ENCODE peak calls at places on chromosome 21, in six cellular contexts. V is choroid plexus epithelial cell, D is A549, E is PC-9, B is epithelial cell of esophagus, H is cardiac fibroblast. O is an unnamed sample.

GRCh38 chr21:35511298-35512162 is 462.4 kb upstream of the RUNX1 start:
- DNase-seq in V (peak; percentile 46), H (peak; percentile 35), B (peak; percentile 84), D (no peak), E (peak; percentile 76), O (no peak)

GRCh38 chr21:40886931-40887330 is 40.0 kb upstream of the DSCAM start:
- DNase-seq in B (peak; percentile 91), D (no peak), H (no peak), V (no peak), E (no peak), O (peak; percentile 63)

GRCh38 chr21:16587141-16587570 is 857.4 kb downstream of the USP25 start:
- DNase-seq in B (peak; percentile 90), H (peak; percentile 80), D (peak; percentile 29), E (peak; percentile 83), V (peak; percentile 96), O (peak; percentile 95)

GRCh38 chr21:33811147-33812024 is 104.2 kb downstream of the ATP5PO start:
- DNase-seq in E (no peak), V (no peak), D (no peak), B (no peak), H (no peak), O (no peak)

GRCh38 chr21:28090546-28090945 is 902.1 kb downstream of the LTN1 start:
- DNase-seq in H (no peak), D (no peak), B (no peak), V (no peak), E (no peak), O (no peak)

GRCh38 chr21:25366116-25366515 is 241.2 kb downstream of the MRPL39 start:
- DNase-seq in H (no peak), B (no peak), D (no peak), E (no peak), V (no peak), O (no peak)

GRCh38 chr21:42369821-42370220 is 3.5 kb upstream of the TFF1 start:
- DNase-seq in E (no peak), D (no peak), H (no peak), V (no peak), B (no peak), O (no peak)

GRCh38 chr21:22231013-22231412 is 1232.8 kb downstream of the NCAM2 start:
- DNase-seq in B (no peak), H (no peak), D (no peak), E (no peak), V (no peak), O (peak; percentile 27)

GRCh38 chr21:15645830-15646229 is 84.0 kb upstream of the USP25 start:
- DNase-seq in V (no peak), E (no peak), D (no peak), H (no peak), B (peak; percentile 12), O (no peak)

GRCh38 chr21:42146821-42147220 is 72.1 kb upstream of the ABCG1 start:
- DNase-seq in D (no peak), H (no peak), V (no peak), E (no peak), B (no peak), O (no peak)

GRCh38 chr21:35136106-35136505 is 87.0 kb upstream of the RUNX1 start:
- DNase-seq in D (no peak), E (no peak), B (no peak), V (no peak), H (no peak), O (no peak)

GRCh38 chr21:15669247-15669646 is 60.5 kb upstream of the USP25 start:
- DNase-seq in D (no peak), H (peak; percentile 21), V (peak; percentile 75), E (peak; percentile 37), B (no peak), O (no peak)

GRCh38 chr21:31909153-31909771 is 36.4 kb downstream of the HUNK start:
- DNase-seq in V (no peak), E (no peak), H (peak; percentile 2), B (no peak), D (no peak), O (no peak)

GRCh38 chr21:38909929-38910328 is 104.2 kb downstream of the ETS2 start:
- DNase-seq in B (no peak), E (no peak), D (no peak), H (no peak), V (no peak), O (no peak)

GRCh38 chr21:15058718-15059316 is 6.0 kb downstream of the NRIP1 start:
- DNase-seq in E (no peak), H (peak; percentile 44), B (peak; percentile 38), V (peak; percentile 65), D (peak; percentile 5), O (no peak)

GRCh38 chr21:20999567-21000169 is 1.5 kb downstream of the NCAM2 start:
- DNase-seq in D (no peak), B (peak; percentile 42), V (peak; percentile 76), H (peak; percentile 69), E (no peak), O (peak; percentile 37)

GRCh38 chr21:27168084-27168483 is 201.2 kb upstream of the ADAMTS5 start:
- DNase-seq in D (no peak), V (peak; percentile 28), H (peak; percentile 14), E (no peak), B (peak; percentile 16), O (no peak)

GRCh38 chr21:32240708-32241433 is 38.0 kb downstream of the MIS18A start:
- DNase-seq in E (no peak), V (peak; percentile 20), D (no peak), B (no peak), H (peak; percentile 25), O (peak; percentile 69)

GRCh38 chr21:25964009-25964408 is 206.6 kb downstream of the APP start:
- DNase-seq in V (no peak), E (no peak), H (no peak), B (peak; percentile 80), D (no peak), O (no peak)

GRCh38 chr21:26708223-26708800 is 135.2 kb upstream of the CYYR1 start:
- DNase-seq in B (peak; percentile 23), E (no peak), H (no peak), V (no peak), D (no peak), O (no peak)

GRCh38 chr21:42688841-42689371 is 35.5 kb downstream of the PDE9A start:
- DNase-seq in B (no peak), E (no peak), H (no peak), V (no peak), D (no peak), O (no peak)

GRCh38 chr21:14545906-14546480 is at the start of gene SAMSN1:
- DNase-seq in V (peak; percentile 45), D (no peak), H (peak; percentile 42), B (no peak), E (no peak), O (no peak)

GRCh38 chr21:31731112-31731801 is 661 bp downstream of the SCAF4 start:
- DNase-seq in D (peak; percentile 16), B (no peak), V (peak; percentile 24), H (no peak), E (no peak), O (no peak)

GRCh38 chr21:41685511-41686149 is 81.2 kb downstream of the RIPK4 start:
- DNase-seq in E (no peak), H (no peak), V (no peak), D (no peak), B (no peak), O (no peak)

GRCh38 chr21:16570196-16570595 is 840.4 kb downstream of the USP25 start:
- DNase-seq in B (no peak), V (no peak), D (no peak), E (no peak), H (no peak), O (no peak)

GRCh38 chr21:39911286-39911685 is 44.0 kb downstream of the PCP4 start:
- DNase-seq in V (no peak), B (no peak), E (no peak), D (peak; percentile 2), H (no peak), O (peak; percentile 11)

GRCh38 chr21:32386195-32386870 is 6.5 kb downstream of the URB1 start:
- DNase-seq in D (no peak), V (no peak), B (peak; percentile 95), E (no peak), H (peak; percentile 42), O (peak; percentile 44)

GRCh38 chr21:32278068-32278467 is 781 bp downstream of the MIS18A start:
- DNase-seq in H (no peak), E (no peak), D (no peak), V (peak; percentile 26), B (peak; percentile 26), O (no peak)

GRCh38 chr21:45471229-45472052 is 66.5 kb downstream of the COL18A1 start:
- DNase-seq in E (peak; percentile 87), H (peak; percentile 93), V (peak; percentile 94), B (peak; percentile 91), D (no peak), O (no peak)
- H3K4me3 ChIP-seq in E (peak overlapping the region; percentile 38), H (peak overlapping the region; percentile 30), V (peak overlapping the region; percentile 25), B (peak overlapping the region; percentile 4), D (no peak overlapping the region), O (no peak overlapping the region)

GRCh38 chr21:23401278-23401677 is 2206.0 kb downstream of the MRPL39 start:
- DNase-seq in B (no peak), D (no peak), H (peak; percentile 2), V (peak; percentile 28), E (no peak), O (no peak)
- TF ChIP-seq CTCF in B (peak; percentile 10), D (no peak), H (no peak), V (peak; percentile 35), E (peak; percentile 41), O (peak; percentile 29)

GRCh38 chr21:45455321-45456013 is 50.5 kb downstream of the COL18A1 start:
- DNase-seq in B (peak; percentile 48), V (no peak), E (no peak), D (no peak), H (peak; percentile 69), O (peak; percentile 36)

GRCh38 chr21:45456014-45456835 is 51.3 kb downstream of the COL18A1 start:
- DNase-seq in B (no peak), E (no peak), V (no peak), H (no peak), D (no peak), O (no peak)

GRCh38 chr21:45457832-45458172 is 52.8 kb downstream of the COL18A1 start:
- DNase-seq in V (no peak), B (no peak), H (no peak), D (no peak), E (no peak), O (no peak)

GRCh38 chr21:45457161-45457831 is 52.3 kb downstream of the COL18A1 start:
- DNase-seq in B (no peak), V (no peak), D (no peak), H (no peak), E (no peak), O (no peak)

GRCh38 chr21:45456836-45457160 is 51.8 kb downstream of the COL18A1 start:
- DNase-seq in H (no peak), D (no peak), E (no peak), V (no peak), B (no peak), O (no peak)
- H3K4me3 ChIP-seq in H (no peak overlapping the region), D (no peak overlapping the region), E (no peak overlapping the region), V (no peak overlapping the region), B (no peak overlapping the region), O (no peak overlapping the region)

DNA sequence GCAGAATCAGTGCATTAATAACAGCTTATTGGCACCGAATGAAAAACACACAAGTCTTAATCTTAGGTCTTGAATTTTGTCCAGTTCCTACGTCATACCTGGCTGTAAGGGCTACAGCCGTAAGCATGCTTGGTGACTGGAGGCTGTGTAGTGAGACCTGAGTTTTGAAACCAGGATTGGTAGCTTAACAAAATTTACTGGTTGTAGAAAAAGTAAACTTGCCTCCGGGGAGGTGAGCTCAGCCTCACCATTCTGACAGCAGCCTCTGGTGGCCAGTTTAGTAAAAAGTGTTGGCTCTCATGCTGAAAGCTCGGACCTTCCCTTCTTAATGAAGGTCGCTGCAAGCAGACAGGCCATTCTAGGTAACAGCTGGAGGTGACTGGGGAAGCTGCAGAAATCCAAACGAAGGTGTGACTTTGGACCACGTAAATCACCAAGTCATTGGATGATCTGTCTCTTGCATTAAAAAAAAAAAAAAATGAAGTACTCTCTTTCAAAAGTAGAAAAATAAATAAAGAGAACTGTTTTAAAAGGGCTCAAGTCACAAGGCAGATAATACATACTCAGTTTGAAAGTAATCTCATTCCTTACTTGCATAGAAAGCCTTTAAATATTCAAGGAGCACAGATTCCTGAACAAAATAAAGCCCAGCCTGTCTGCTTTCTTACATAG is 48.8 kb downstream of the HLCS start:
- DNase-seq in B (peak; percentile 73), D (peak; percentile 43), E (no peak), H (peak; percentile 73), V (peak; percentile 79), O (peak; percentile 89)
- TF ChIP-seq CTCF in B (peak; percentile 87), D (peak; percentile 67), E (no peak), H (peak; percentile 83), V (peak; percentile 96), O (peak; percentile 81)

O was measured in LNCaP clone FGC.